ENCODE peak calls at places on chromosomes 16 and 17, in six cellular contexts. L is gastrocnemius medialis, F is cardiac muscle cell, D is BE2C, U is ovary, J is PC-9. O is an unnamed sample.

GRCh38 chr17:8829036-8829941 is 30.1 kb upstream of the MFSD6L start:
- DNase-seq in L (no peak), F (no peak), D (no peak), U (no peak), J (no peak), O (no peak)

GRCh38 chr16:31344712-31345111 is 10.3 kb upstream of the ITGAX start:
- DNase-seq in L (no peak), F (no peak), D (no peak), U (no peak), J (no peak), O (no peak)

GRCh38 chr17:70144260-70144846 is 25.0 kb upstream of the KCNJ2 start:
- DNase-seq in L (no peak), F (peak; percentile 30), D (no peak), U (no peak), J (no peak), O (peak; percentile 41)

GRCh38 chr16:8859913-8860881 is 8.6 kb downstream of the CARHSP1 start:
- DNase-seq in L (peak; percentile 74), F (no peak), D (no peak), U (peak; percentile 71), J (peak; percentile 41), O (no peak)

GRCh38 chr17:2703606-2704005 is 8.0 kb downstream of the CLUH start:
- DNase-seq in L (no peak), F (no peak), D (no peak), U (peak; percentile 29), J (no peak), O (no peak)

GRCh38 chr17:81833160-81833920 is at the start of gene MCRIP1:
- DNase-seq in L (peak; percentile 93), F (peak; percentile 98), D (peak; percentile 99), U (peak; percentile 97), J (peak; percentile 98), O (peak; percentile 97)

GRCh38 chr17:79000396-79001189 is 9.0 kb downstream of the CANT1 start:
- DNase-seq in L (peak; percentile 8), F (no peak), D (no peak), U (no peak), J (no peak), O (no peak)

GRCh38 chr16:64440005-64440404 is 681.9 kb downstream of the CDH11 start:
- DNase-seq in L (no peak), F (no peak), D (no peak), U (no peak), J (no peak), O (no peak)

GRCh38 chr16:66751992-66752322 is 548 bp upstream of the DYNC1LI2 start:
- DNase-seq in L (no peak), F (no peak), D (no peak), U (no peak), J (no peak), O (no peak)

GRCh38 chr16:75318737-75319136 is 67.3 kb upstream of the BCAR1 start:
- DNase-seq in L (no peak), F (no peak), D (no peak), U (no peak), J (no peak), O (no peak)

GRCh38 chr17:77440571-77440981 is 299.8 kb downstream of the SEC14L1 start:
- DNase-seq in L (no peak), F (no peak), D (no peak), U (no peak), J (no peak), O (no peak)

GRCh38 chr16:31453255-31454204 is 5.8 kb upstream of the ARMC5 start:
- DNase-seq in L (peak; percentile 94), F (peak; percentile 23), D (no peak), U (peak; percentile 89), J (peak; percentile 78), O (peak; percentile 64)

GRCh38 chr16:8655184-8655717 is 19.2 kb upstream of the ABAT start:
- DNase-seq in L (no peak), F (peak; percentile 28), D (peak; percentile 58), U (no peak), J (no peak), O (peak; percentile 61)

GRCh38 chr16:10282367-10282766 is 100.1 kb upstream of the GRIN2A start:
- DNase-seq in L (no peak), F (peak; percentile 79), D (no peak), U (no peak), J (no peak), O (no peak)

GRCh38 chr17:8212312-8213180 is 2.2 kb upstream of the AURKB start:
- DNase-seq in L (no peak), F (no peak), D (no peak), U (no peak), J (no peak), O (no peak)

GRCh38 chr16:3984111-3985060 is 103.9 kb upstream of the CREBBP start:
- DNase-seq in L (no peak), F (no peak), D (no peak), U (no peak), J (no peak), O (no peak)

GRCh38 chr17:81386646-81387234 is 8.5 kb upstream of the BAHCC1 start:
- DNase-seq in L (peak; percentile 54), F (peak; percentile 78), D (no peak), U (peak; percentile 79), J (no peak), O (no peak)

GRCh38 chr16:88047462-88047861 is 96.2 kb downstream of the BANP start:
- DNase-seq in L (no peak), F (no peak), D (no peak), U (peak; percentile 21), J (no peak), O (no peak)

GRCh38 chr17:7930841-7931631 is 710 bp downstream of the TRAPPC1 start:
- DNase-seq in L (no peak), F (no peak), D (no peak), U (no peak), J (no peak), O (no peak)

GRCh38 chr17:65121368-65121767 is 15.8 kb upstream of the RGS9 start:
- DNase-seq in L (no peak), F (no peak), D (no peak), U (no peak), J (no peak), O (no peak)

GRCh38 chr17:2222301-2222700 is 81.3 kb downstream of the SMG6 start:
- DNase-seq in L (no peak), F (no peak), D (no peak), U (no peak), J (no peak), O (no peak)

GRCh38 chr17:2396192-2396567 is 4.7 kb downstream of the MNT start:
- DNase-seq in L (no peak), F (no peak), D (no peak), U (no peak), J (no peak), O (no peak)

DNA sequence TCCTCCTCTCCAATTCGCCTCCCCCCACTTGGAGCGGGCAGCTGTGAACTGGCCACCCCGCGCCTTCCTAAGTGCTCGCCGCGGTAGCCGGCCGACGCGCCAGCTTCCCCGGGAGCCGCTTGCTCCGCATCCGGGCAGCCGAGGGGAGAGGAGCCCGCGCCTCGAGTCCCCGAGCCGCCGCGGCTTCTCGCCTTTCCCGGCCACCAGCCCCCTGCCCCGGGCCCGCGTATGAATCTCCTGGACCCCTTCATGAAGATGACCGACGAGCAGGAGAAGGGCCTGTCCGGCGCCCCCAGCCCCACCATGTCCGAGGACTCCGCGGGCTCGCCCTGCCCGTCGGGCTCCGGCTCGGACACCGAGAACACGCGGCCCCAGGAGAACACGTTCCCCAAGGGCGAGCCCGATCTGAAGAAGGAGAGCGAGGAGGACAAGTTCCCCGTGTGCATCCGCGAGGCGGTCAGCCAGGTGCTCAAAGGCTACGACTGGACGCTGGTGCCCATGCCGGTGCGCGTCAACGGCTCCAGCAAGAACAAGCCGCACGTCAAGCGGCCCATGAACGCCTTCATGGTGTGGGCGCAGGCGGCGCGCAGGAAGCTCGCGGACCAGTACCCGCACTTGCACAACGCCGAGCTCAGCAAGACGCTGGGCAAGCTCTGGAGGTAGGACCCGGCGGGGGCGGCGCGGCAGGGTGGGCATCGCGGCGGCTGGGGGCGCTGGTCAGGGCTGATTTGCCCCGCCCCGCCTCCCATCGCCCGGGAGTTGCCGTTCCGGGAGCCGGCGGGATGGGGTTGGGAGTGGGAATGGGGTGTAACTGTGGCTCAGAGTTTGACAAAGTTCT is 563 bp downstream of the SOX9 start:
- DNase-seq in L (peak; percentile 40), F (peak; percentile 64), D (peak; percentile 57), U (no peak), J (peak; percentile 52), O (peak; percentile 54)
- TF ChIP-seq CTCF in L (no peak), F (peak; percentile 19), D (peak; percentile 10), U (no peak), J (peak; percentile 11), O (peak; percentile 22)

DNA sequence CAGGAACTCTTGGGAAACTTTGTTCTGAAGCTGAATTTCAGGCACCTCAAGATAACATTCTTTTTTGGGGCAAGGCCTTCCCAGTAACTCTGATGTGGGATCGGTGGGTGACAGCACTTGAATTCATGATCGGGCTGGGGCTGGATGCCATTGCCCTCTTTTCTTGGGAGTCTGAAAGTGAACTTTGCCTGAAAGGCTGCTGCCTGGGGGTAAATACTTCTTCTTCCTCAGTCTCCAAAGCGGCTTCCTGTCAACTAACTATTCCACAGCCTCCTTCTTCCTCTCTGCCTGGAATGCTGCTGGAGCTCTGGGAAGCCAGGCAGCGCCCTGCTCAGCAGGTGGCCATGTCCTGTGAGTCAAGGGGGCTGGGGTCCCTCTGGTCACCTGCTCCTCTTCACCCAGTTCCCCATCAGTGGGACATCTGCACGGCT is 79.5 kb downstream of the WIPI1 start:
- DNase-seq in L (no peak), F (no peak), D (no peak), U (no peak), J (no peak), O (no peak)
- H3K4me3 ChIP-seq in L (no peak overlapping the region), F (no peak overlapping the region), D (no peak overlapping the region), U (no peak overlapping the region), J (peak overlapping the region; percentile 49), O (no peak overlapping the region)

DNA sequence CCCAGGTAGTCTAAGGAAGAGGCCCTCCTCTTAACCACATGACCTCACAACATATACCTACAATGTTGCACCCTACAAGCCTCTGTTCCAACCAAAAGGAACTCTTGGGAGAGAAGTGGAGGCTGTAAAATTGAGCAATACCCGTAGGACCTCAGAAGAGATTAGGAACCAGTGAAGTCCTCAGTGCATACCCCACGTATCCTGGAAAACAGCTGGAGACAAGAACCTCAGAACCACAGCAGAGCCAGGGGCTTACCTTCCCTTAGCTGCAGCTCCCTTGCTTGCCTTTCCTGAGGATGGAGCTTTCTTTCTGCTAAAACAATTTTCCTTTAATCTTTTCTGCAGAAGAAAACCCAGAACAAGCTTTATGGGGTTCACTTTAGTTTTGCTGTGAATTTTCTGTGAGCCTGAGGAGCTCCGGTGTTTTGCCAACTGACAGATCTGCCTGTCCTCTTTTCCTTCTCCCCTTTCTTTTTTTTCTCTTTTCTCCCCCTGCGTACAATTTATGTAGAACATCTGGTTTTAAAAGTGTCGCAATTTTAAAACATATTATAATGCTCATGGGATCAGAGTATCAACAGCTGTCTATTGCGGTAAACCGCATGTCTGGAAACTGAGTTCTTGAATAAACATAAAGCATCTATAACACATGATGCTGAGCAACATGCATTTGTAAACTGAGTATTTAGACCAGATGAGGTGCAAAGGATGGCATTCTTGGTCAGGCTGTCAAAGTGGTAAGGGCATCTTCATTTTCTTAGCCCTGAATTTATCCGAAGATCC is 226.4 kb upstream of the MAF start:
- DNase-seq in L (no peak), F (no peak), D (no peak), U (no peak), J (no peak), O (no peak)
- TF ChIP-seq CTCF in L (no peak), F (no peak), D (no peak), U (no peak), J (no peak), O (no peak)

DNA sequence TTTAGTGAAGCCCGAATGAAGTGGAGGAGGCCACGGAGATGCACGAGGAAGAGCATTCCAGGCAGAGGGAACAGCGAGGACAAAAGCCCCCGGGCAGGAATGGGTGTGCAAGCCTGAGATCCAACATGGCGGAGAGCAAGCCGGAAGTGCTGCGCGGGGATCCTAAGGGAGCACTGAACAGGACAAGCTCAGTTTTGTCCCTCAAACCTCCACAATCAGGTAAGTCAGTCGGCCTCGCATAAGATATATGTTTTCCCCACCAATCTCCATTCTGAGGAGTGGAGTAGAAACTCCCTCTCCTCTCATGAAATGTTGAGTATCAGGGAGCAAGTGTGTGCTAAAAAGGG is 32.9 kb upstream of the USP22 start:
- DNase-seq in L (no peak), F (no peak), D (no peak), U (no peak), J (no peak), O (no peak)
- H3K4me3 ChIP-seq in L (peak overlapping the region; percentile 46), F (no peak overlapping the region), D (no peak overlapping the region), U (no peak overlapping the region), J (no peak overlapping the region), O (no peak overlapping the region)

O was measured in A673.